ENCODE peak calls at places on chromosomes 2 and 18, in nine cellular contexts. J is posterior cingulate gyrus; V is PC-9; F is ovary; D is hepatocyte; M is NCI-H510A; Z is lung; T is mammary epithelial cell; P is stimulated activated CD8-positive, alpha-beta memory T cell treated with anti-CD3 and anti-CD28 coated beads, Interleukin-15, amount 100 ng/mL, for 1 hour. G is an unnamed sample.

GRCh38 chr2:231568785-231569435 is 23.8 kb upstream of the TEX44 start:
- DNase-seq in M (no peak), T (no peak), D (no peak), J (no peak), P (no peak), F (no peak), Z (no peak), V (no peak), G (no peak)

GRCh38 chr2:195500878-195501277 is 156.1 kb upstream of the SLC39A10 start:
- DNase-seq in Z (no peak), V (no peak), F (no peak), M (no peak), T (no peak), P (no peak), D (no peak), J (no peak), G (no peak)

GRCh38 chr2:120353931-120354330 is 8.0 kb downstream of the INHBB start:
- DNase-seq in M (no peak), V (no peak), J (no peak), T (no peak), Z (no peak), D (no peak), F (no peak), P (no peak), G (no peak)

GRCh38 chr18:50410008-50410407 is 35.2 kb downstream of the SKA1 start:
- DNase-seq in D (no peak), M (no peak), P (no peak), Z (no peak), F (no peak), V (no peak), J (no peak), T (no peak), G (no peak)

GRCh38 chr2:222861411-222862067 is 703 bp downstream of the ACSL3 start:
- DNase-seq in D (peak), F (peak), V (no peak), M (no peak), Z (peak), J (peak), T (peak), P (no peak), G (no peak)

GRCh38 chr2:109724533-109725460 is 69.3 kb upstream of the RGPD5 start:
- DNase-seq in F (no peak), J (no peak), P (no peak), D (no peak), V (no peak), M (no peak), Z (peak), T (no peak), G (peak)

GRCh38 chr2:129923265-129924141 is 56.0 kb upstream of the RAB6C start:
- DNase-seq in M (peak), J (peak), Z (no peak), T (peak), F (no peak), D (peak), P (no peak), V (peak), G (peak)

GRCh38 chr2:233153146-233153798 is 93.1 kb downstream of the INPP5D start:
- DNase-seq in P (no peak), F (no peak), M (no peak), T (no peak), J (no peak), D (no peak), Z (no peak), V (no peak), G (no peak)

GRCh38 chr18:47251289-47252120 is at the start of gene SKOR2:
- DNase-seq in T (no peak), J (no peak), F (no peak), P (no peak), Z (no peak), D (no peak), V (no peak), M (no peak), G (no peak)

GRCh38 chr18:21912339-21913239 is 172.0 kb downstream of the MIB1 start:
- DNase-seq in D (no peak), Z (no peak), T (no peak), J (no peak), M (no peak), V (no peak), P (no peak), F (no peak), G (no peak)

GRCh38 chr2:138775725-138776124 is 4.5 kb downstream of the NXPH2 start:
- DNase-seq in J (no peak), Z (no peak), M (no peak), D (no peak), V (no peak), T (no peak), F (no peak), P (no peak), G (no peak)

GRCh38 chr18:36536426-36536825 is 238.9 kb downstream of the FHOD3 start:
- DNase-seq in J (no peak), Z (no peak), F (no peak), T (no peak), D (no peak), V (no peak), P (no peak), M (no peak), G (no peak)

GRCh38 chr2:65574911-65575444 is 142.6 kb upstream of the SPRED2 start:
- DNase-seq in M (no peak), J (no peak), T (no peak), Z (no peak), F (no peak), P (no peak), V (no peak), D (no peak), G (peak)